ENCODE peak calls at places on chromosome 3, in six cellular contexts. R is A673, L is uterus, T is iPS-NIHi11, U is kidney epithelial cell, Q is left lung. Z is an unnamed sample.

GRCh38 chr3:196207833-196208607 is 3.2 kb downstream of the ZDHHC19 start:
- DNase-seq in R (peak), L (no peak), T (peak), U (no peak), Q (peak), Z (peak)

GRCh38 chr3:66693461-66693912 is 192.7 kb upstream of the LRIG1 start:
- DNase-seq in R (peak), L (peak), T (no peak), U (no peak), Q (no peak), Z (peak)

GRCh38 chr3:108406661-108407206 is 103.7 kb downstream of the MYH15 start:
- DNase-seq in R (peak), L (no peak), T (peak), U (peak), Q (no peak), Z (no peak)

GRCh38 chr3:66021731-66022131 is 17.0 kb downstream of the MAGI1 start:
- DNase-seq in R (no peak), L (no peak), T (peak), U (no peak), Q (no peak), Z (no peak)

GRCh38 chr3:159102001-159102400 is 300.1 kb downstream of the MFSD1 start:
- DNase-seq in R (no peak), L (no peak), T (no peak), U (no peak), Q (no peak), Z (no peak)

GRCh38 chr3:33889394-33890039 is 91.1 kb downstream of the PDCD6IP start:
- DNase-seq in R (no peak), L (no peak), T (no peak), U (no peak), Q (no peak), Z (no peak)

GRCh38 chr3:79414821-79415220 is 353.0 kb downstream of the ROBO1 start:
- DNase-seq in R (no peak), L (no peak), T (no peak), U (no peak), Q (no peak), Z (no peak)

GRCh38 chr3:12984023-12984823 is 89.0 kb downstream of the IQSEC1 start:
- DNase-seq in R (peak), L (peak), T (peak), U (no peak), Q (no peak), Z (no peak)

GRCh38 chr3:185207931-185208746 is 45.7 kb downstream of the EHHADH start:
- DNase-seq in R (peak), L (no peak), T (no peak), U (no peak), Q (no peak), Z (no peak)

GRCh38 chr3:193894121-193894863 is 241.7 kb upstream of the HES1 start:
- DNase-seq in R (peak), L (peak), T (peak), U (no peak), Q (no peak), Z (no peak)

GRCh38 chr3:49841126-49841525 is 15.2 kb downstream of the TRAIP start:
- DNase-seq in R (peak), L (no peak), T (peak), U (no peak), Q (no peak), Z (no peak)

GRCh38 chr3:42476225-42477160 is 25.9 kb upstream of the VIPR1 start:
- DNase-seq in R (peak), L (no peak), T (peak), U (peak), Q (peak), Z (no peak)

GRCh38 chr3:113695426-113695817 is 1.0 kb downstream of the USF3 start:
- DNase-seq in R (no peak), L (no peak), T (no peak), U (no peak), Q (no peak), Z (no peak)

GRCh38 chr3:49469037-49469875 is 811 bp upstream of the DAG1 start:
- DNase-seq in R (peak), L (peak), T (peak), U (no peak), Q (peak), Z (peak)

GRCh38 chr3:15769256-15769915 is 28.4 kb downstream of the ANKRD28 start:
- DNase-seq in R (peak), L (no peak), T (no peak), U (no peak), Q (no peak), Z (no peak)

GRCh38 chr3:18946524-18946923 is 201.8 kb upstream of the KCNH8 start:
- DNase-seq in R (no peak), L (no peak), T (peak), U (no peak), Q (no peak), Z (no peak)

Z was measured in ovary.